ENCODE peak calls at places on chromosomes 5 and 9, in six cellular contexts. One of them, this sample, is unnamed.
A peak's percentile ranks its signal among the peaks of the same experiment; 100 is the strongest.

GRCh38 chr9:33852216-33852826 is 35.4 kb downstream of the UBE2R2 start:
- DNase-seq in SK-N-SH: peak; percentile 63
- DNase-seq in MM.1S: peak; percentile 53
- DNase-seq in HCT116: peak; percentile 43
- DNase-seq in GM23248: peak; percentile 79
- DNase-seq in PC-3: peak; percentile 66
- DNase-seq in this sample: peak; percentile 59

GRCh38 chr9:130372057-130372456 is 72.7 kb upstream of the ASS1 start:
- DNase-seq in SK-N-SH: no peak
- DNase-seq in MM.1S: no peak
- DNase-seq in HCT116: no peak
- DNase-seq in GM23248: no peak
- DNase-seq in PC-3: peak; percentile 26
- DNase-seq in this sample: no peak

GRCh38 chr9:116219686-116220085 is 66.1 kb downstream of the PAPPA start:
- DNase-seq in SK-N-SH: no peak
- DNase-seq in MM.1S: no peak
- DNase-seq in HCT116: no peak
- DNase-seq in GM23248: no peak
- DNase-seq in PC-3: no peak
- DNase-seq in this sample: no peak

GRCh38 chr5:38680094-38680765 is 123.8 kb upstream of the LIFR start:
- DNase-seq in SK-N-SH: no peak
- DNase-seq in MM.1S: no peak
- DNase-seq in HCT116: no peak
- DNase-seq in GM23248: no peak
- DNase-seq in PC-3: no peak
- DNase-seq in this sample: no peak

GRCh38 chr9:76651114-76651697 is 113.0 kb upstream of the PCA3 start:
- DNase-seq in SK-N-SH: no peak
- DNase-seq in MM.1S: peak; percentile 82
- DNase-seq in HCT116: no peak
- DNase-seq in GM23248: no peak
- DNase-seq in PC-3: no peak
- DNase-seq in this sample: no peak

GRCh38 chr9:86202338-86202882 is 57.0 kb downstream of the C9orf153 start:
- DNase-seq in SK-N-SH: peak; percentile 56
- DNase-seq in MM.1S: peak; percentile 58
- DNase-seq in HCT116: peak; percentile 27
- DNase-seq in GM23248: peak; percentile 77
- DNase-seq in PC-3: peak; percentile 59
- DNase-seq in this sample: peak; percentile 63

GRCh38 chr5:134592141-134592746 is 40.4 kb downstream of the SAR1B start:
- DNase-seq in SK-N-SH: no peak
- DNase-seq in MM.1S: peak; percentile 87
- DNase-seq in HCT116: no peak
- DNase-seq in GM23248: peak; percentile 44
- DNase-seq in PC-3: peak; percentile 81
- DNase-seq in this sample: no peak

GRCh38 chr9:91771027-91771426 is 179.0 kb downstream of the ROR2 start:
- DNase-seq in SK-N-SH: no peak
- DNase-seq in MM.1S: no peak
- DNase-seq in HCT116: no peak
- DNase-seq in GM23248: peak; percentile 97
- DNase-seq in PC-3: peak; percentile 6
- DNase-seq in this sample: peak; percentile 35

GRCh38 chr5:102554728-102555127 is 55.9 kb upstream of the SLCO6A1 start:
- DNase-seq in SK-N-SH: no peak
- DNase-seq in MM.1S: peak; percentile 38
- DNase-seq in HCT116: peak; percentile 21
- DNase-seq in GM23248: no peak
- DNase-seq in PC-3: peak; percentile 56
- DNase-seq in this sample: peak; percentile 32

GRCh38 chr5:168853972-168854371 is 274.8 kb upstream of the PANK3 start:
- DNase-seq in SK-N-SH: no peak
- DNase-seq in MM.1S: no peak
- DNase-seq in HCT116: no peak
- DNase-seq in GM23248: no peak
- DNase-seq in PC-3: no peak
- DNase-seq in this sample: no peak

GRCh38 chr9:94941211-94941875 is 214.8 kb downstream of the AOPEP start:
- DNase-seq in SK-N-SH: no peak
- DNase-seq in MM.1S: no peak
- DNase-seq in HCT116: no peak
- DNase-seq in GM23248: peak; percentile 18
- DNase-seq in PC-3: no peak
- DNase-seq in this sample: no peak

GRCh38 chr5:109483395-109483974 is 73.7 kb upstream of the PJA2 start:
- DNase-seq in SK-N-SH: no peak
- DNase-seq in MM.1S: no peak
- DNase-seq in HCT116: no peak
- DNase-seq in GM23248: no peak
- DNase-seq in PC-3: no peak
- DNase-seq in this sample: no peak

GRCh38 chr5:117657591-117657990 is 1083.0 kb upstream of the SEMA6A start:
- DNase-seq in SK-N-SH: peak; percentile 11
- DNase-seq in MM.1S: no peak
- DNase-seq in HCT116: no peak
- DNase-seq in GM23248: no peak
- DNase-seq in PC-3: no peak
- DNase-seq in this sample: no peak

DNA sequence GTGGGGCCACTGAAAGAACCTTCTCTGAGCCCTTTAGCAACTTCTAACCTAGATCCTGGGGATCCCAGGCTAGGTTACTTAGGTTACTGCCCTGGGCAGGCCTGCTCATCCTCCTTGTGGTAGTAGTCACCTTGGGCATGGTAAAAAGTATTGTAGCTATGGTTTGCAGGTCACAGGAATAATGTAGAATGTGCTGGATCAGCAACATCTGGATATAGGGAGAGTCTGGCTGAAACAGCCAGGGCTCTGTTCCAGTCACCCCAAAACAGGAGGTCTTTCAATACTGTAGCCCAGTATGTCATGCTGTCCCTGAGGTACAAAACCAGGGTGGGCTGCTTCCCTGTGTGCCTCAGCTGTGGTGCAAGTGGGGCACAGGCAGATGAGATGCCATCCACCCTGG is 33.6 kb downstream of the UGT3A2 start:
- DNase-seq in SK-N-SH: no peak
- DNase-seq in MM.1S: no peak
- DNase-seq in HCT116: no peak
- DNase-seq in GM23248: no peak
- DNase-seq in PC-3: no peak
- DNase-seq in this sample: no peak
- H3K9ac ChIP-seq in SK-N-SH: no peak overlapping the region
- H3K9ac ChIP-seq in MM.1S: no peak overlapping the region
- H3K9ac ChIP-seq in HCT116: no peak overlapping the region
- H3K9ac ChIP-seq in GM23248: no peak overlapping the region
- H3K9ac ChIP-seq in PC-3: no peak overlapping the region
- H3K9ac ChIP-seq in this sample: no peak overlapping the region

DNA sequence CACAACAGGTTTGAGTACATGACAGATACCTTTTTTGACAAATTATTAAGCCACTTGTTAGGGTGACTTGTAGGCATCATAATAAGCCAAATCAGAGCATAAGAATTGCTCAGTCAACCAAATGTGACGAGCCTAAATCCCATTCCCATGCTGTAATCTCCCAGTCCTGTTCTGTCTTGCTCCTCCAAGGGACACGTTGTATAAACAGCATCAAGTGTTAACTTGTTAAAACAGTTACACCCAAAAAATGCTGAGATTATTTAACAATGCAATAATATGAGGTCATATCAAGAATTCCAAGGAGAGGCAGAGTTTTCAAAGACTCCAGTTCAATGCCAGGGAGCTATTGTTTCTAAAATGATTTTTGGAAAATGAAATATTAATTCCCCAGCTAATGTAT is 76.2 kb downstream of the SH3TC2 start:
- DNase-seq in SK-N-SH: no peak
- DNase-seq in MM.1S: no peak
- DNase-seq in HCT116: no peak
- DNase-seq in GM23248: no peak
- DNase-seq in PC-3: no peak
- DNase-seq in this sample: no peak
- TF ChIP-seq EZH2phosphoT487 in SK-N-SH: no peak
- TF ChIP-seq EZH2phosphoT487 in MM.1S: no peak
- TF ChIP-seq EZH2phosphoT487 in HCT116: no peak
- TF ChIP-seq EZH2phosphoT487 in GM23248: no peak
- TF ChIP-seq EZH2phosphoT487 in PC-3: no peak
- TF ChIP-seq EZH2phosphoT487 in this sample: no peak

DNA sequence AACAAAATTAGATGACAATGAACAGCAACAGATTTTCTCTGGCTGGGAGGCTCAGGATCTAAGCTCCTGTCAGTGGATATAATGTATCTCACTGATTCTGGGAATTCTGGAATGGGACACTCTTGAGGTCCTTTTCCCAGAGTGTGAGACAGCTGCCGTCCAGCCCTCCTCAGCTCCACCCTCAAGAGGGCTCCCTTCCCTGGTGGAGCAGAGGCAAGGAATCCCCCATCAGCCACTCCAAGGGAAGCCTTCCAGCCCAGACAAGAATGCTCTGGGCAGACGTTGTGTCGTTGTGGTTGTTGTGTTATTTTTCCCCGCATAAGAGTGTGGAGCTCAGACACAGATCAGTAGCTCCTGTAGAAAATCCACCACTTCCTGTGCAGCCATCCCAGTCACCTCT is 47.7 kb upstream of the ATP10B start:
- DNase-seq in SK-N-SH: no peak
- DNase-seq in MM.1S: no peak
- DNase-seq in HCT116: no peak
- DNase-seq in GM23248: no peak
- DNase-seq in PC-3: no peak
- DNase-seq in this sample: peak; percentile 15
- H3K4me3 ChIP-seq in SK-N-SH: no peak overlapping the region
- H3K4me3 ChIP-seq in MM.1S: no peak overlapping the region
- H3K4me3 ChIP-seq in HCT116: no peak overlapping the region
- H3K4me3 ChIP-seq in GM23248: no peak overlapping the region
- H3K4me3 ChIP-seq in PC-3: no peak overlapping the region
- H3K4me3 ChIP-seq in this sample: no peak overlapping the region

GRCh38 chr5:105639068-105639467 is 2031.7 kb downstream of the EFNA5 start:
- DNase-seq in SK-N-SH: no peak
- DNase-seq in MM.1S: no peak
- DNase-seq in HCT116: no peak
- DNase-seq in GM23248: no peak
- DNase-seq in PC-3: no peak
- DNase-seq in this sample: peak; percentile 69
- H3K9ac ChIP-seq in SK-N-SH: no peak overlapping the region
- H3K9ac ChIP-seq in MM.1S: no peak overlapping the region
- H3K9ac ChIP-seq in HCT116: no peak overlapping the region
- H3K9ac ChIP-seq in GM23248: no peak overlapping the region
- H3K9ac ChIP-seq in PC-3: no peak overlapping the region
- H3K9ac ChIP-seq in this sample: no peak overlapping the region

GRCh38 chr9:109781541-109782197 is 1.7 kb downstream of the PALM2AKAP2 start:
- DNase-seq in SK-N-SH: no peak
- DNase-seq in MM.1S: no peak
- DNase-seq in HCT116: no peak
- DNase-seq in GM23248: peak; percentile 53
- DNase-seq in PC-3: no peak
- DNase-seq in this sample: no peak
- TF ChIP-seq EZH2phosphoT487 in SK-N-SH: no peak
- TF ChIP-seq EZH2phosphoT487 in MM.1S: no peak
- TF ChIP-seq EZH2phosphoT487 in HCT116: no peak
- TF ChIP-seq EZH2phosphoT487 in GM23248: no peak
- TF ChIP-seq EZH2phosphoT487 in PC-3: no peak
- TF ChIP-seq EZH2phosphoT487 in this sample: no peak

GRCh38 chr9:98796364-98797101 is at the start of gene ANKS6:
- DNase-seq in SK-N-SH: peak; percentile 98
- DNase-seq in MM.1S: peak; percentile 79
- DNase-seq in HCT116: no peak
- DNase-seq in GM23248: peak; percentile 90
- DNase-seq in PC-3: peak; percentile 75
- DNase-seq in this sample: peak; percentile 93
- H3K4me3 ChIP-seq in SK-N-SH: peak within 1 kb of the TSS; percentile 69
- H3K4me3 ChIP-seq in MM.1S: peak within 1 kb of the TSS; percentile 83
- H3K4me3 ChIP-seq in HCT116: peak within 1 kb of the TSS; percentile 73
- H3K4me3 ChIP-seq in GM23248: peak within 1 kb of the TSS; percentile 82
- H3K4me3 ChIP-seq in PC-3: peak within 1 kb of the TSS; percentile 80
- H3K4me3 ChIP-seq in this sample: peak within 1 kb of the TSS; percentile 67

GRCh38 chr5:151739939-151740335 is 18.5 kb downstream of the ATOX1 start:
- DNase-seq in SK-N-SH: peak; percentile 55
- DNase-seq in MM.1S: no peak
- DNase-seq in HCT116: no peak
- DNase-seq in GM23248: peak; percentile 94
- DNase-seq in PC-3: peak; percentile 58
- DNase-seq in this sample: peak; percentile 13
- H3K9ac ChIP-seq in SK-N-SH: peak overlapping the region; percentile 82
- H3K9ac ChIP-seq in MM.1S: no peak overlapping the region
- H3K9ac ChIP-seq in HCT116: peak overlapping the region; percentile 53
- H3K9ac ChIP-seq in GM23248: peak overlapping the region; percentile 90
- H3K9ac ChIP-seq in PC-3: peak overlapping the region; percentile 16
- H3K9ac ChIP-seq in this sample: no peak overlapping the region